ENCODE peak calls at places on chromosomes 5 and 9, in seven cellular contexts. One of them, this sample, is unnamed.

GRCh38 chr9:75626860-75627259 is 263.6 kb upstream of the PCSK5 start:
- DNase-seq in K562: no peak
- DNase-seq in GM12892: no peak
- DNase-seq in GM12878: no peak
- DNase-seq in SK-N-SH: no peak
- DNase-seq in HepG2: no peak
- DNase-seq in H1: no peak
- DNase-seq in this sample: no peak

GRCh38 chr9:19965336-19965735 is 176.5 kb upstream of the SLC24A2 start:
- DNase-seq in GM12892: no peak
- DNase-seq in K562: no peak
- DNase-seq in H1: no peak
- DNase-seq in HepG2: no peak
- DNase-seq in GM12878: no peak
- DNase-seq in SK-N-SH: no peak
- DNase-seq in this sample: no peak

GRCh38 chr9:68953771-68954170 is 60.1 kb downstream of the PRKACG start:
- DNase-seq in HepG2: no peak
- DNase-seq in GM12892: no peak
- DNase-seq in H1: no peak
- DNase-seq in K562: no peak
- DNase-seq in GM12878: no peak
- DNase-seq in SK-N-SH: no peak
- DNase-seq in this sample: no peak

GRCh38 chr5:15573594-15573993 is 73.6 kb downstream of the FBXL7 start:
- DNase-seq in SK-N-SH: no peak
- DNase-seq in GM12892: no peak
- DNase-seq in HepG2: no peak
- DNase-seq in H1: no peak
- DNase-seq in K562: no peak
- DNase-seq in GM12878: no peak
- DNase-seq in this sample: no peak

GRCh38 chr5:133240425-133241091 is 188.7 kb downstream of the HSPA4 start:
- DNase-seq in GM12878: peak
- DNase-seq in GM12892: peak
- DNase-seq in SK-N-SH: peak
- DNase-seq in K562: peak
- DNase-seq in H1: no peak
- DNase-seq in HepG2: peak
- DNase-seq in this sample: no peak

GRCh38 chr9:38732849-38733248 is 12.9 kb upstream of the FAM240B start:
- DNase-seq in K562: no peak
- DNase-seq in H1: no peak
- DNase-seq in SK-N-SH: no peak
- DNase-seq in HepG2: no peak
- DNase-seq in GM12892: no peak
- DNase-seq in GM12878: no peak
- DNase-seq in this sample: no peak

GRCh38 chr5:74201334-74202081 is 439.0 kb downstream of the ENC1 start:
- DNase-seq in GM12878: peak
- DNase-seq in SK-N-SH: no peak
- DNase-seq in GM12892: no peak
- DNase-seq in K562: peak
- DNase-seq in H1: no peak
- DNase-seq in HepG2: no peak
- DNase-seq in this sample: no peak

GRCh38 chr9:16368425-16369087 is 501.9 kb downstream of the BNC2 start:
- DNase-seq in GM12892: no peak
- DNase-seq in H1: no peak
- DNase-seq in GM12878: no peak
- DNase-seq in K562: no peak
- DNase-seq in HepG2: no peak
- DNase-seq in SK-N-SH: no peak
- DNase-seq in this sample: no peak

GRCh38 chr9:124351672-124352468 is 63.4 kb downstream of the PSMB7 start:
- DNase-seq in SK-N-SH: no peak
- DNase-seq in HepG2: no peak
- DNase-seq in H1: no peak
- DNase-seq in GM12878: no peak
- DNase-seq in GM12892: no peak
- DNase-seq in K562: no peak
- DNase-seq in this sample: no peak

GRCh38 chr9:130129425-130130061 is 42.7 kb upstream of the NCS1 start:
- DNase-seq in H1: no peak
- DNase-seq in GM12878: no peak
- DNase-seq in HepG2: no peak
- DNase-seq in SK-N-SH: no peak
- DNase-seq in K562: no peak
- DNase-seq in GM12892: no peak
- DNase-seq in this sample: no peak

GRCh38 chr5:61256474-61256873 is 75.6 kb upstream of the ZSWIM6 start:
- DNase-seq in H1: no peak
- DNase-seq in HepG2: no peak
- DNase-seq in GM12878: no peak
- DNase-seq in GM12892: no peak
- DNase-seq in K562: no peak
- DNase-seq in SK-N-SH: no peak
- DNase-seq in this sample: no peak

GRCh38 chr9:135761150-135761844 is 59.3 kb downstream of the KCNT1 start:
- DNase-seq in GM12892: no peak
- DNase-seq in H1: no peak
- DNase-seq in K562: no peak
- DNase-seq in GM12878: no peak
- DNase-seq in SK-N-SH: no peak
- DNase-seq in HepG2: no peak
- DNase-seq in this sample: no peak

GRCh38 chr5:109857405-109858031 is 167.8 kb downstream of the MAN2A1 start:
- DNase-seq in SK-N-SH: no peak
- DNase-seq in GM12878: no peak
- DNase-seq in GM12892: no peak
- DNase-seq in K562: no peak
- DNase-seq in HepG2: no peak
- DNase-seq in H1: no peak
- DNase-seq in this sample: no peak

GRCh38 chr9:109477269-109478203 is 20.6 kb downstream of the PTPN3 start:
- DNase-seq in HepG2: peak
- DNase-seq in H1: no peak
- DNase-seq in SK-N-SH: no peak
- DNase-seq in GM12892: no peak
- DNase-seq in GM12878: peak
- DNase-seq in K562: peak
- DNase-seq in this sample: no peak

GRCh38 chr5:145943674-145944121 is 7.3 kb downstream of the SH3RF2 start:
- DNase-seq in GM12878: no peak
- DNase-seq in K562: peak
- DNase-seq in HepG2: no peak
- DNase-seq in SK-N-SH: no peak
- DNase-seq in H1: no peak
- DNase-seq in GM12892: no peak
- DNase-seq in this sample: no peak

GRCh38 chr5:140855772-140856674 is at the start of gene PCDHA10:
- DNase-seq in H1: no peak
- DNase-seq in HepG2: peak
- DNase-seq in K562: no peak
- DNase-seq in SK-N-SH: no peak
- DNase-seq in GM12878: no peak
- DNase-seq in GM12892: no peak
- DNase-seq in this sample: no peak

GRCh38 chr9:92715488-92716231 is 45.7 kb upstream of the IPPK start:
- DNase-seq in HepG2: no peak
- DNase-seq in GM12892: no peak
- DNase-seq in SK-N-SH: no peak
- DNase-seq in K562: peak
- DNase-seq in GM12878: no peak
- DNase-seq in H1: no peak
- DNase-seq in this sample: no peak

GRCh38 chr5:997001-997474 is 11.6 kb upstream of the NKD2 start:
- DNase-seq in SK-N-SH: no peak
- DNase-seq in GM12878: no peak
- DNase-seq in HepG2: peak
- DNase-seq in GM12892: no peak
- DNase-seq in H1: no peak
- DNase-seq in K562: peak
- DNase-seq in this sample: no peak

GRCh38 chr9:37944671-37945481 is 40.9 kb upstream of the SLC25A51 start:
- DNase-seq in GM12892: no peak
- DNase-seq in SK-N-SH: no peak
- DNase-seq in GM12878: no peak
- DNase-seq in HepG2: no peak
- DNase-seq in H1: peak
- DNase-seq in K562: no peak
- DNase-seq in this sample: no peak

DNA sequence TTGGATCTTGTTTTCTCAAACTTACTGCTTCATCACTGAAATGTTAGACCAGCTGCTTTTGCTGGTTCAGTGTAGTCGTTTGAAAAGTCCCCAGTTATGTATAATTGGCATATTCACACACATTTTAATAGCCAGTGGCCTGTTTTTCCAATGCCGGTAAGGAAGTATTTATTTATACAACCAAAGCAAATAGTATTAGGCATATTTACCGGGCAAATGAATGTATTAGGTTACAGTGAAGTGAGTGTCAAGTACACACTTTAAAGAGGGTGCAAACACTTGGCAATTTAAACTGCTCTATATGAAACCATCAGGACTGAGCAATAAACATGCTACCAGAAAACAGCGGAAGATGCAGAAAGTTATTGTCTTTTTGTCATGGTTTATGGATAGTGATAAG is 242.9 kb downstream of the MCTP1 start:
- DNase-seq in SK-N-SH: no peak
- DNase-seq in K562: no peak
- DNase-seq in HepG2: no peak
- DNase-seq in H1: no peak
- DNase-seq in GM12892: no peak
- DNase-seq in GM12878: no peak
- DNase-seq in this sample: no peak
- TF ChIP-seq TAF1 in SK-N-SH: no peak
- TF ChIP-seq TAF1 in K562: no peak
- TF ChIP-seq TAF1 in HepG2: no peak
- TF ChIP-seq TAF1 in H1: no peak
- TF ChIP-seq TAF1 in GM12892: no peak
- TF ChIP-seq TAF1 in GM12878: no peak
- TF ChIP-seq TAF1 in this sample: no peak

GRCh38 chr5:95727764-95728191 is 3.4 kb upstream of the RHOBTB3 start:
- DNase-seq in K562: peak
- DNase-seq in SK-N-SH: peak
- DNase-seq in HepG2: peak
- DNase-seq in H1: no peak
- DNase-seq in GM12892: no peak
- DNase-seq in GM12878: peak
- DNase-seq in this sample: no peak
- TF ChIP-seq TAF1 in K562: no peak
- TF ChIP-seq TAF1 in SK-N-SH: no peak
- TF ChIP-seq TAF1 in HepG2: no peak
- TF ChIP-seq TAF1 in H1: no peak
- TF ChIP-seq TAF1 in GM12892: no peak
- TF ChIP-seq TAF1 in GM12878: no peak
- TF ChIP-seq TAF1 in this sample: no peak

DNA sequence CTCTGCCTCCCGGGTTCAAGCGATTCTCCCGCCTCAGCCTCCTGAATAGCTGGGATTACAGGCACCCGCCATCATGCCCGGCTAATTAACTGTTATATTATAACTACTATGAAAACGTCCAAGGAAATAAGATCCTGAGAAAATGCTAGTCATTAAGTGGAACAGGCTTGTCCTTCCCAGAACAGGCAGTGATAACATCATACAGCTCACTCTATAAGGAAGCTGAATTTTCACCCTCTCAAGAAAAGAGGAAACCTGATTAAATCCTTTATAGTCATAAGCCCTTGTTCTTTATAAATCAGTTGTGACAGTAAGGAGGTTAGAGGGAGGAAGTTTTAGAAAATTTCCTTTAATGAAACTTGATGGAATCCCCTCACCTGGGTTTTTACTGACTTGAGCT is 163.9 kb upstream of the CLINT1 start:
- DNase-seq in GM12878: no peak
- DNase-seq in GM12892: no peak
- DNase-seq in SK-N-SH: no peak
- DNase-seq in K562: no peak
- DNase-seq in HepG2: no peak
- DNase-seq in H1: no peak
- DNase-seq in this sample: no peak
- TF ChIP-seq TAF1 in GM12878: no peak
- TF ChIP-seq TAF1 in GM12892: no peak
- TF ChIP-seq TAF1 in SK-N-SH: no peak
- TF ChIP-seq TAF1 in K562: no peak
- TF ChIP-seq TAF1 in HepG2: no peak
- TF ChIP-seq TAF1 in H1: no peak
- TF ChIP-seq TAF1 in this sample: no peak

GRCh38 chr9:136840140-136840876 is 2.0 kb upstream of the AJM1 start:
- DNase-seq in GM12892: no peak
- DNase-seq in SK-N-SH: peak
- DNase-seq in GM12878: no peak
- DNase-seq in K562: peak
- DNase-seq in HepG2: no peak
- DNase-seq in H1: no peak
- DNase-seq in this sample: no peak

GRCh38 chr9:136837146-136837855 is 5.0 kb upstream of the AJM1 start:
- DNase-seq in H1: no peak
- DNase-seq in GM12878: no peak
- DNase-seq in GM12892: no peak
- DNase-seq in SK-N-SH: no peak
- DNase-seq in K562: no peak
- DNase-seq in HepG2: no peak
- DNase-seq in this sample: no peak

GRCh38 chr9:136839229-136840139 is 2.8 kb upstream of the AJM1 start:
- DNase-seq in GM12878: no peak
- DNase-seq in K562: peak
- DNase-seq in HepG2: no peak
- DNase-seq in GM12892: no peak
- DNase-seq in SK-N-SH: no peak
- DNase-seq in H1: no peak
- DNase-seq in this sample: no peak

GRCh38 chr9:136838314-136839228 is 3.7 kb upstream of the AJM1 start:
- DNase-seq in GM12878: no peak
- DNase-seq in H1: no peak
- DNase-seq in HepG2: no peak
- DNase-seq in K562: no peak
- DNase-seq in GM12892: no peak
- DNase-seq in SK-N-SH: no peak
- DNase-seq in this sample: no peak

DNA sequence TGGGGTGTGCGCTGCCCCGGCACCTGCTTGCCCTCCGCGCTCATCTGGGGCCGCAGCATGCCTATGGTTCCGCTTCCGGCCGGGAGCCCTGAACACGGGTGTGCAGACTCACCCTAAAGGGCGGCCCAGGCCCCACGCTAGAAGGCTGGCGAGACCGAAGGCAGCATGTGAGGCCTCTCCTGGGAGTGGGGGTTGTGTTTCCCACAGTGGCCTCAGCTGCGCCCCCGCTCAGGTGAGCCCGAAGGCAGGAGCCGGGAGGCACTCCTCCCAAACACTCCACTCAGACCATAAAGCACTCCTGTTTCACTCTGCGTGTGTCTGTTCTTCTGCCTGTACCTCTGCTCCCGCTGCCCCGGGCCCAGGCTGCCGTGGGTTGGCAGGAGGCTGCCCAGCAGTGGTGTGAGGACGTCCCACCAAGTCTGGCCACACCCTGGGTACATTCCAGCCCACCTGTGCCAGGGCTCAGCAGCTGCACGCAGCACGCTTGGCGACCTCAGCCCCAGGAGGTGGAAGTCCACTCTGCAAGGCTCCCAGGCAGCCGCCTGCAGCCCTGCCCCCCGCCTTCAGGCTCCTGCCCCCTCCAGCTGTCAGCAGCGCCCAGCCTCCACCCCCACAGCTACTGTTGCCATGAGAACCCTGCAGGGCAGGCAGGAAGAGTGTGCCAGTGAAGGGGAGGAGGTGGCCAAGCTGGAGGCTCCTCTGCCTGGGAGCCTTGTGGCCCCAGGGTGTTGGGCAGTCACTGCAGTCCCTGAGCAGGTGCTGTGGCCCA is 1.2 kb upstream of the AJM1 start:
- DNase-seq in SK-N-SH: peak
- DNase-seq in K562: peak
- DNase-seq in HepG2: peak
- DNase-seq in GM12878: no peak
- DNase-seq in H1: no peak
- DNase-seq in GM12892: no peak
- DNase-seq in this sample: no peak
- TF ChIP-seq TAF1 in SK-N-SH: no peak
- TF ChIP-seq TAF1 in K562: no peak
- TF ChIP-seq TAF1 in HepG2: no peak
- TF ChIP-seq TAF1 in GM12878: no peak
- TF ChIP-seq TAF1 in H1: no peak
- TF ChIP-seq TAF1 in GM12892: no peak
- TF ChIP-seq TAF1 in this sample: no peak